ENCODE peak calls at places on chromosomes 1 and 21, in seven cellular contexts. J is tibial nerve, H is mucosa of descending colon, D is pancreas, N is osteoblast, S is lung, B is Panc1. W is an unnamed sample.

GRCh38 chr1:209875510-209875909 is 47.7 kb downstream of the UTP25 start:
- DNase-seq in D (no peak), B (no peak), N (no peak), H (peak), S (no peak), J (no peak), W (no peak)

GRCh38 chr1:231162970-231163830 is 1.3 kb downstream of the TRIM67 start:
- DNase-seq in D (no peak), N (peak), B (no peak), J (no peak), S (no peak), H (no peak), W (no peak)

GRCh38 chr1:31755850-31756492 is 8.2 kb downstream of the ADGRB2 start:
- DNase-seq in N (no peak), D (no peak), B (no peak), J (no peak), S (no peak), H (no peak), W (no peak)

GRCh38 chr1:44608141-44608540 is 66.1 kb downstream of the TMEM53 start:
- DNase-seq in N (no peak), H (no peak), B (no peak), S (no peak), J (no peak), D (no peak), W (no peak)

GRCh38 chr1:216186816-216187215 is 236.4 kb downstream of the USH2A start:
- DNase-seq in N (no peak), H (no peak), D (no peak), J (no peak), B (no peak), S (no peak), W (no peak)

GRCh38 chr1:175757381-175758015 is 14.1 kb upstream of the TNR start:
- DNase-seq in H (peak), D (peak), S (no peak), B (peak), J (no peak), N (no peak), W (no peak)

GRCh38 chr1:183877321-183877720 is 72.4 kb downstream of the RGL1 start:
- DNase-seq in D (peak), N (peak), S (peak), B (no peak), H (peak), J (peak), W (no peak)

GRCh38 chr1:203999618-204000017 is 73.3 kb upstream of the SOX13 start:
- DNase-seq in N (no peak), S (no peak), H (no peak), B (no peak), D (no peak), J (no peak), W (no peak)

GRCh38 chr1:169877800-169878491 is 15.8 kb downstream of the SCYL3 start:
- DNase-seq in D (no peak), N (no peak), H (no peak), B (no peak), S (no peak), J (no peak), W (no peak)

GRCh38 chr1:208420696-208421095 is 176.5 kb upstream of the PLXNA2 start:
- DNase-seq in N (no peak), B (no peak), J (no peak), D (no peak), H (no peak), S (no peak), W (no peak)

GRCh38 chr1:232260861-232261260 is 369.1 kb downstream of the SIPA1L2 start:
- DNase-seq in H (no peak), D (no peak), B (no peak), N (no peak), J (no peak), S (no peak), W (no peak)

GRCh38 chr1:117636637-117637425 is 31.0 kb downstream of the TENT5C start:
- DNase-seq in J (no peak), D (no peak), H (no peak), B (no peak), S (no peak), N (no peak), W (no peak)

GRCh38 chr1:201456499-201457309 is 12.3 kb downstream of the PHLDA3 start:
- DNase-seq in J (no peak), H (peak), B (peak), S (peak), D (no peak), N (peak), W (no peak)

GRCh38 chr1:71417421-71417820 is 336.6 kb upstream of the ZRANB2 start:
- DNase-seq in N (no peak), H (no peak), D (no peak), J (no peak), S (no peak), B (no peak), W (no peak)

GRCh38 chr21:43667191-43667904 is 8.0 kb downstream of the RRP1B start:
- DNase-seq in J (no peak), S (no peak), D (no peak), H (no peak), B (no peak), N (peak), W (no peak)

GRCh38 chr1:35894183-35894582 is 11.2 kb downstream of the AGO1 start:
- DNase-seq in J (no peak), H (no peak), S (peak), B (no peak), D (no peak), N (peak), W (no peak)

GRCh38 chr1:163147019-163147418 is 55.7 kb downstream of the RGS5 start:
- DNase-seq in N (peak), J (no peak), D (no peak), B (no peak), H (no peak), S (no peak), W (no peak)

GRCh38 chr1:171929121-171929520 is 87.8 kb downstream of the DNM3 start:
- DNase-seq in B (no peak), D (no peak), N (peak), H (no peak), S (no peak), J (no peak), W (no peak)
- TF ChIP-seq CTCF in B (no peak), D (no peak), N (peak), H (no peak), S (no peak), J (no peak), W (no peak)

GRCh38 chr1:196317535-196318522 is 290.4 kb downstream of the KCNT2 start:
- DNase-seq in J (no peak), B (peak), S (no peak), H (peak), N (no peak), D (no peak), W (no peak)
- TF ChIP-seq CTCF in J (peak), B (peak), S (no peak), H (no peak), N (peak), D (peak), W (peak)

GRCh38 chr1:21198929-21199328 is 22.2 kb upstream of the EIF4G3 start:
- DNase-seq in J (no peak), S (no peak), B (no peak), D (no peak), N (no peak), H (no peak), W (no peak)

GRCh38 chr1:21200767-21201166 is 24.1 kb upstream of the EIF4G3 start:
- DNase-seq in D (no peak), H (no peak), N (peak), B (no peak), S (no peak), J (no peak), W (no peak)

GRCh38 chr1:21206117-21206516 is 29.4 kb upstream of the EIF4G3 start:
- DNase-seq in B (no peak), N (no peak), D (no peak), S (no peak), H (no peak), J (no peak), W (no peak)

GRCh38 chr1:21205416-21205815 is 28.7 kb upstream of the EIF4G3 start:
- DNase-seq in J (no peak), D (no peak), H (no peak), N (no peak), S (no peak), B (no peak), W (no peak)

DNA sequence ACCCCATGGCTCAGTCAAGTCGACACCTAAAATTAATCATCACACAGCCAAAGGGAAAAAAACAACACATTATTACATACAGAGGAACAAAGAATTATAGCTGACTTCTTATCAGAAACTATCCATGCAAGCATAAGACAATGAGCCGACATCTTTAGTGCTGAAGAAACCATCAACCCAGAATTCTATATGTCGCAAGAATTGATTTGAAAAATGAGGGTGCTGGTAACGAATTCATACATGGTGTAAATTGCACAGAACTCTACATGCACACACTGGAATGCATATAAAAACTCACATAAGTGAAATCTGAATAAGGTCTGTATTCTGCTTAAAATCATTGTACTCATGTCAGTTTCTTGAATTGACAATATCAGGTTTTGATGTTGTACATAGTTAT is 25.0 kb upstream of the EIF4G3 start:
- DNase-seq in H (no peak), N (no peak), J (no peak), B (no peak), D (no peak), S (no peak), W (no peak)
- TF ChIP-seq CTCF in H (no peak), N (no peak), J (no peak), B (no peak), D (no peak), S (no peak), W (no peak)

GRCh38 chr1:83802023-83802422 is 196.9 kb downstream of the TTLL7 start:
- DNase-seq in D (no peak), N (no peak), S (no peak), H (no peak), B (no peak), J (no peak), W (no peak)
- TF ChIP-seq CTCF in D (no peak), N (no peak), S (no peak), H (no peak), B (no peak), J (no peak), W (no peak)